ENCODE peak calls at places on chromosomes 4 and X, in six cellular contexts. B is heart left ventricle, G is colonic mucosa, X is prostate gland, O is tibial artery, V is endodermal cell. W is an unnamed sample. For H3K27me3, the result is how much of the 10 kb centered on the place peaks cover.

GRCh38 chr4:3711183-3712111 is 54.7 kb upstream of the ADRA2C start:
- DNase-seq in B (no peak), G (no peak), X (no peak), O (peak), V (no peak), W (peak)

GRCh38 chrX:38880460-38880859 is 79.2 kb downstream of the MID1IP1 start:
- DNase-seq in B (no peak), G (peak), X (no peak), O (no peak), V (no peak), W (no peak)

GRCh38 chrX:68431836-68432235 is 1.5 kb downstream of the OPHN1 start:
- DNase-seq in B (no peak), G (no peak), X (no peak), O (no peak), V (no peak), W (no peak)

GRCh38 chrX:100410083-100410590 is at the start of gene PCDH19:
- DNase-seq in B (peak), G (peak), X (peak), O (no peak), V (peak), W (peak)

GRCh38 chrX:68807818-68808217 is 21.0 kb upstream of the EFNB1 start:
- DNase-seq in B (no peak), G (no peak), X (no peak), O (no peak), V (peak), W (no peak)

GRCh38 chr4:1971456-1972200 is 37.1 kb downstream of the NELFA start:
- DNase-seq in B (no peak), G (no peak), X (no peak), O (peak), V (no peak), W (no peak)

GRCh38 chr4:113411496-113411938 is 350.0 kb downstream of the CAMK2D start:
- DNase-seq in B (peak), G (no peak), X (no peak), O (no peak), V (no peak), W (no peak)

GRCh38 chr4:184728858-184729257 is 5.0 kb downstream of the CENPU start:
- DNase-seq in B (no peak), G (no peak), X (no peak), O (no peak), V (no peak), W (no peak)

GRCh38 chr4:139903845-139904244 is 238.2 kb downstream of the MGST2 start:
- DNase-seq in B (no peak), G (no peak), X (no peak), O (no peak), V (no peak), W (no peak)

GRCh38 chr4:1822568-1823544 is 29.8 kb downstream of the FGFR3 start:
- DNase-seq in B (no peak), G (no peak), X (no peak), O (no peak), V (no peak), W (no peak)

GRCh38 chr4:145061325-145061920 is 36.6 kb downstream of the ANAPC10 start:
- DNase-seq in B (no peak), G (no peak), X (no peak), O (no peak), V (no peak), W (no peak)

GRCh38 chrX:29488919-29489318 is 726.4 kb upstream of the MAGEB2 start:
- DNase-seq in B (no peak), G (no peak), X (no peak), O (no peak), V (no peak), W (no peak)

GRCh38 chr4:55169352-55169959 is 44.1 kb upstream of the KDR start:
- DNase-seq in B (no peak), G (peak), X (no peak), O (no peak), V (peak), W (peak)

GRCh38 chr4:154526151-154526550 is 24.0 kb downstream of the PLRG1 start:
- DNase-seq in B (no peak), G (no peak), X (no peak), O (no peak), V (no peak), W (no peak)

GRCh38 chrX:13101439-13102139 is 57.2 kb upstream of the FAM9C start:
- DNase-seq in B (peak), G (peak), X (peak), O (peak), V (no peak), W (peak)

GRCh38 chr4:57265831-57266582 is 155.8 kb upstream of the IGFBP7 start:
- DNase-seq in B (peak), G (no peak), X (no peak), O (no peak), V (peak), W (peak)

GRCh38 chrX:37348237-37349130 is 680 bp upstream of the PRRG1 start:
- DNase-seq in B (no peak), G (no peak), X (no peak), O (no peak), V (no peak), W (no peak)

GRCh38 chrX:154595559-154595958 is 10.6 kb downstream of the CTAG1A start:
- DNase-seq in B (no peak), G (no peak), X (no peak), O (no peak), V (no peak), W (no peak)

GRCh38 chr4:73944061-73944875 is 37.6 kb downstream of the PF4 start:
- DNase-seq in B (peak), G (peak), X (no peak), O (no peak), V (peak), W (peak)

GRCh38 chr4:123397276-123398150 is 918 bp downstream of the SPRY1 start:
- DNase-seq in B (peak), G (peak), X (peak), O (peak), V (peak), W (peak)

GRCh38 chr4:48332661-48333060 is 8.7 kb upstream of the SLAIN2 start:
- DNase-seq in B (no peak), G (no peak), X (no peak), O (no peak), V (no peak), W (peak)

GRCh38 chr4:54332577-54332976 is 103.5 kb downstream of the PDGFRA start:
- DNase-seq in B (no peak), G (no peak), X (no peak), O (no peak), V (no peak), W (no peak)

GRCh38 chrX:110395877-110396276 is 37.2 kb downstream of the RTL9 start:
- DNase-seq in B (no peak), G (no peak), X (no peak), O (no peak), V (no peak), W (no peak)

GRCh38 chr4:169231647-169232262 is 39.0 kb downstream of the SH3RF1 start:
- DNase-seq in B (no peak), G (no peak), X (no peak), O (no peak), V (no peak), W (no peak)

GRCh38 chr4:122722256-122722655 is 10.2 kb upstream of the BBS12 start:
- DNase-seq in B (no peak), G (no peak), X (no peak), O (no peak), V (no peak), W (no peak)

GRCh38 chr4:25051534-25051933 is 20.8 kb upstream of the LGI2 start:
- DNase-seq in B (no peak), G (no peak), X (no peak), O (no peak), V (no peak), W (no peak)

GRCh38 chr4:155604718-155605601 is 61.7 kb upstream of the GUCY1A1 start:
- DNase-seq in B (peak), G (no peak), X (peak), O (no peak), V (no peak), W (no peak)

GRCh38 chr4:157172011-157172410 is 48.5 kb upstream of the GRIA2 start:
- DNase-seq in B (no peak), G (no peak), X (no peak), O (no peak), V (no peak), W (no peak)

GRCh38 chr4:95466791-95467190 is 82.0 kb downstream of the UNC5C start:
- DNase-seq in B (no peak), G (no peak), X (no peak), O (no peak), V (no peak), W (no peak)

GRCh38 chr4:107736924-107737448 is 17.0 kb upstream of the PAPSS1 start:
- DNase-seq in B (peak), G (peak), X (no peak), O (no peak), V (peak), W (no peak)

GRCh38 chr4:121938282-121939092 is 13.4 kb downstream of the TRPC3 start:
- DNase-seq in B (no peak), G (no peak), X (no peak), O (no peak), V (no peak), W (no peak)

GRCh38 chr4:77927991-77928925 is 65.6 kb downstream of the MRPL1 start:
- DNase-seq in B (no peak), G (peak), X (peak), O (no peak), V (no peak), W (no peak)

GRCh38 chr4:21802406-21802805 is 146.2 kb downstream of the KCNIP4 start:
- DNase-seq in B (no peak), G (no peak), X (no peak), O (no peak), V (no peak), W (no peak)

GRCh38 chrX:39418132-39418935 is 617.1 kb downstream of the MID1IP1 start:
- DNase-seq in B (no peak), G (no peak), X (no peak), O (no peak), V (no peak), W (no peak)

GRCh38 chr4:94519925-94520789 is 68.4 kb downstream of the PDLIM5 start:
- DNase-seq in B (no peak), G (no peak), X (no peak), O (no peak), V (no peak), W (no peak)

DNA sequence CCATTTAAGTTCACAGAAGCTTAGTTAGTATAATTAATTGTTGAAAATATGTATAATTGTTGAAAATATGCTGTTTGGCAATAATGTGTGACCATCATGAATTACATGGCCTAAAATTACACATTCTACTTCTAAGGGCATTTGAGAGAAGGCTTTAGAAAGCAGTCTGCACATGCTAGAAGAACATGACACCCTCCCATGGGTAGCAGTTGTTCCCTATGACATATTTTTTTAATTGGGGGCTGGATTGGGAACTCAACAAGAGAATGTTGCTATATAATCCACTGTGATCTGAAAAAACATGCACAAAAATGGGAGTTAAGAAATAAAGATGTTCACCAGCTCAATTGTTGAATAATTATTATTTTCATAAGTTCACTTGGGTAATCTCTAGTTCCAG is 331.4 kb downstream of the ARHGAP24 start:
- DNase-seq in B (no peak), G (no peak), X (no peak), O (no peak), V (no peak), W (no peak)
- H3K27me3 ChIP-seq in B (under half), G (under half), X (under half), O (under half), V (under half), W (under half)

GRCh38 chr4:84492737-84493091 is 6.4 kb downstream of the NKX6-1 start:
- DNase-seq in B (no peak), G (no peak), X (no peak), O (no peak), V (peak), W (no peak)

GRCh38 chr4:84496356-84497219 is 2.5 kb downstream of the NKX6-1 start:
- DNase-seq in B (no peak), G (no peak), X (no peak), O (no peak), V (peak), W (no peak)

GRCh38 chr4:84495448-84496221 is 3.5 kb downstream of the NKX6-1 start:
- DNase-seq in B (no peak), G (no peak), X (no peak), O (no peak), V (peak), W (no peak)

GRCh38 chr4:84493092-84493850 is 5.8 kb downstream of the NKX6-1 start:
- DNase-seq in B (no peak), G (peak), X (no peak), O (no peak), V (peak), W (no peak)

DNA sequence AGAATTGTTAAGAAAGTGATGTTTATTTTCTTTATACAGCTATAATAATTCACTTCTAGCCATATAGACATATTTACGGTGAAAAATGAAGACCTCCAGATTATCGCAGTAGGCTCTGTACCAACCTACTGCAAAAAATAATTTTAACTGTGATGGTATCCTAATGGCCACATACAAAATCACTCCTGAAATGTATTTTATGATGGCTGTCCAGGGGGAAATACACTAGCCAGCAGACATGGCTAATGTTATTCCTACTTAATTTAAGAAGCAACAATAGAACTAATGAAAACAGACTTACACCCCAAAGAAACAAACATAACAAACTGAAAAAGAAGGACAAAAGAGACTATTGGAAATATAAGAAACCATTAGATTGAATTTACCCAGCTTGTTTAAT is 4.6 kb downstream of the NKX6-1 start:
- DNase-seq in B (no peak), G (no peak), X (no peak), O (no peak), V (no peak), W (no peak)
- H3K27me3 ChIP-seq in B (half or more), G (half or more), X (half or more), O (half or more), V (half or more), W (half or more)

GRCh38 chr4:7942019-7942556 is 2.4 kb upstream of the AFAP1 start:
- DNase-seq in B (no peak), G (no peak), X (no peak), O (no peak), V (peak), W (no peak)
- H3K27me3 ChIP-seq in B (under half), G (under half), X (under half), O (under half), V (under half), W (under half)

DNA sequence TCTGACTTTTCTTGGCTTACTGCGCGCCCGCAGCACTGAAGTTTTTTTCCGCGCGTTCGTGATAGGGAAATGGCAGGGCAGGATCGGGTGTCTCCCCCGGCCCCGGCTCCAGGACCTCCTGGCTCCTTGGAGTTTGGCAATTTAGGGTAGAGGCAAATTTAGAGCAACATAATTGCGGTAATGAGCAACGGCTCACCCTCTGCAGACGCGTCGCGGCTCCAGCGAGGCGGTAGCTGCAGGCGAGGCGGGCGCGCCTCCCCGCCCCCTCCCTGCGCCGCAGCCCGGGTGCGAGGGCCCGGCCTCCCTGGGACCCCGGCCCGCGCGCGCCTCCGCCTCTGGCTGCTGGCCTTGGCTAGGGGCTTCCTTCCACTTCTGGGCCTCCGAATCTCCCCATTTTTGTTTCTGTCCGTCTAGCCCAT is 6.2 kb downstream of the MSX1 start:
- DNase-seq in B (peak), G (no peak), X (no peak), O (no peak), V (no peak), W (no peak)
- H3K27me3 ChIP-seq in B (half or more), G (half or more), X (half or more), O (half or more), V (half or more), W (half or more)

GRCh38 chrX:123223859-123224258 is 39.8 kb downstream of the GRIA3 start:
- DNase-seq in B (no peak), G (no peak), X (no peak), O (no peak), V (no peak), W (no peak)

GRCh38 chrX:123217728-123218127 is 33.6 kb downstream of the GRIA3 start:
- DNase-seq in B (no peak), G (no peak), X (no peak), O (no peak), V (no peak), W (no peak)

GRCh38 chrX:123222920-123223319 is 38.8 kb downstream of the GRIA3 start:
- DNase-seq in B (no peak), G (no peak), X (no peak), O (no peak), V (no peak), W (no peak)

GRCh38 chrX:123219916-123220315 is 35.8 kb downstream of the GRIA3 start:
- DNase-seq in B (peak), G (no peak), X (no peak), O (no peak), V (no peak), W (no peak)

DNA sequence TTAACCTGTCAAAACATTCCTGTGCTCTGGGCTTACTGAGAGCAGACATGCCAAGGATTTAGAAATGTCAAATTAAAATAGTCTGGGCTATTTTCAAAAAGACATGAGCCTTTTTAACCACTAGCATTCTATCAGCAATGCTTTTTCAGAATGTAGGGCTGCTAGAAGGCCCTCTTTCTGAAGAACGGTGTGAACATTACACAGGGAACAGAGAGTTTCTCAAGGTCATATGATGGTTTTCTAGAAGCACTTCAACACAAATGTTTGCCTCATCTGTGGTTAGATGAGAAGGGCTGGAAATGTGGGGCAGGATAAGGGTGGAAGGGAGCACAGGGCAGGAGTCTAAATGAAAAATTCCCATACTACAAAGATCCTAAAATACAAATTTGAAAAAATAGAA is 39.3 kb downstream of the GRIA3 start:
- DNase-seq in B (no peak), G (no peak), X (no peak), O (no peak), V (no peak), W (no peak)
- H3K27me3 ChIP-seq in B (under half), G (under half), X (under half), O (under half), V (under half), W (under half)

GRCh38 chrX:133786382-133786781 is 199.0 kb downstream of the GPC3 start:
- DNase-seq in B (no peak), G (no peak), X (no peak), O (no peak), V (no peak), W (no peak)
- H3K27me3 ChIP-seq in B (under half), G (under half), X (under half), O (under half), V (under half), W (under half)

GRCh38 chrX:125952973-125953372 is 213.1 kb downstream of the DCAF12L2 start:
- DNase-seq in B (no peak), G (no peak), X (no peak), O (no peak), V (no peak), W (no peak)
- H3K27me3 ChIP-seq in B (under half), G (under half), X (under half), O (under half), V (under half), W (under half)

W was measured in lower lobe of right lung.